ENCODE peak calls at places on chromosomes 7 and 10, in ten cellular contexts. T is spleen, K is heart left ventricle, H is esophagus squamous epithelium, L is right lobe of liver, Z is A549, C is stomach, Q is IMR-90, X is gastrocnemius medialis, Y is endothelial cell of umbilical vein. I is an unnamed sample.

GRCh38 chr7:105656922-105657521 is 75.7 kb upstream of the EFCAB10 start:
- DNase-seq in T (no peak), K (no peak), H (no peak), L (no peak), Z (peak), C (peak), Q (no peak), X (no peak), Y (peak), I (peak)

GRCh38 chr7:43390601-43391000 is 192.3 kb upstream of the STK17A start:
- DNase-seq in T (no peak), K (no peak), H (no peak), L (no peak), Z (no peak), C (no peak), Q (no peak), X (no peak), Y (no peak), I (no peak)

GRCh38 chr7:105653441-105654005 is 72.2 kb upstream of the EFCAB10 start:
- DNase-seq in T (no peak), K (no peak), H (no peak), L (no peak), Z (no peak), C (peak), Q (no peak), X (no peak), Y (no peak), I (no peak)

GRCh38 chr7:44378744-44379143 is 53.4 kb upstream of the CAMK2B start:
- DNase-seq in T (no peak), K (no peak), H (no peak), L (no peak), Z (peak), C (no peak), Q (peak), X (no peak), Y (peak), I (no peak)

GRCh38 chr7:90459888-90460287 is 9.6 kb upstream of the PTTG1IP2 start:
- DNase-seq in T (no peak), K (no peak), H (no peak), L (no peak), Z (peak), C (no peak), Q (peak), X (no peak), Y (no peak), I (no peak)

GRCh38 chr10:78778446-78779338 is 290.1 kb upstream of the ZMIZ1 start:
- DNase-seq in T (peak), K (no peak), H (no peak), L (no peak), Z (no peak), C (no peak), Q (no peak), X (no peak), Y (no peak), I (no peak)

GRCh38 chr10:130747359-130747758 is 564.2 kb downstream of the TCERG1L start:
- DNase-seq in T (peak), K (no peak), H (no peak), L (no peak), Z (no peak), C (no peak), Q (no peak), X (no peak), Y (no peak), I (no peak)

GRCh38 chr7:151599401-151600227 is 79.9 kb upstream of the RHEB start:
- DNase-seq in T (no peak), K (no peak), H (no peak), L (no peak), Z (peak), C (no peak), Q (peak), X (no peak), Y (peak), I (peak)

GRCh38 chr7:13851756-13852155 is 137.7 kb downstream of the ETV1 start:
- DNase-seq in T (no peak), K (no peak), H (no peak), L (no peak), Z (no peak), C (no peak), Q (peak), X (no peak), Y (no peak), I (no peak)

GRCh38 chr7:13846386-13846785 is 143.1 kb downstream of the ETV1 start:
- DNase-seq in T (no peak), K (no peak), H (no peak), L (no peak), Z (no peak), C (no peak), Q (no peak), X (no peak), Y (no peak), I (no peak)

GRCh38 chr7:13849528-13849892 is 140.0 kb downstream of the ETV1 start:
- DNase-seq in T (no peak), K (no peak), H (no peak), L (no peak), Z (no peak), C (no peak), Q (no peak), X (no peak), Y (no peak), I (no peak)

GRCh38 chr7:13850185-13850752 is 139.2 kb downstream of the ETV1 start:
- DNase-seq in T (no peak), K (no peak), H (no peak), L (no peak), Z (peak), C (no peak), Q (peak), X (no peak), Y (peak), I (peak)

DNA sequence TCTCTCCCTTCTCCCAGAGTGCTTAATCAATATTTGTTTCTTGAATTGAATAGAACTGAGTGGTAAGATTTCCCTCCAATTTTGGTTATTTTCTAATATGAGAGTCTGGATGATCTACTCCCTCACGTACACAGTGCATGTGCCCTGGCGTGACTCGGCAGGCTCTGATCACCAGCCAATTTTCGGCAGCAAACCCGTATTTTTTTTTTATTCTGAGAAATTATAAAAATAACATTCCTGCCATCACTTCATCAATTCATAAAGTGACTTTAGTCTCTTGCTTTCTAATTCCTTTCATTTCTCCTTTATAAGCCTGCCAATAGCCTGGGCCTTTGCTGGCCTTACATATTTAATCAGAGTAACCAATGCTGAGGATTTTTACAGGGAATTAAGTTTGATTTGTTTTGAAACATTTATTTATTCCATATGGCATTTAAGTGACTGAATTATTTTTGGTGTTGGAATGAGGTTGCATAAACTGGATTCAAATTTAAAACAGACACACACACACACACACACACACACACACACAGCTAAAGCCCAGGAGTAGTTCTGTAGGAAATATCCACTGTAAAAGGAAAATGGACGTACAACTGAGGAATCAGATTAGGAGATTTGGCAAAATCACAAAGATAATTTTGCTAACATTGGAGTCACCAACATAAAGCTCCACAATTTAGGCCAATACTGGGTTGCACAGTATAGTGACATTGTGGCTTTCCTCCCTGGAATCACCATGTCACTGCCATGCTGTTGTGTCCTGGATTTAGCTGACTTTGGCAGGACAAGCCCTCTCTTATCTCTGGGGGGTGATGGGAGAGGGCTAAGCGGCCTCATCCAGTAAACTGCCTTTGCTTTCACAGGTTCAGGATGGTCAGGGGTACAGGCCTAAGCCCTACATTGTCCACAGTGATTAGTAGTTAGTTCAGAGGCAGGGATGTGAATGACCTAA is 140.6 kb downstream of the ETV1 start:
- DNase-seq in T (no peak), K (no peak), H (no peak), L (no peak), Z (no peak), C (no peak), Q (peak), X (no peak), Y (no peak), I (no peak)
- H3K27ac ChIP-seq in T (no peak), K (no peak), H (no peak), L (no peak), Z (no peak), C (no peak), Q (peak), X (no peak), Y (peak), I (peak)

DNA sequence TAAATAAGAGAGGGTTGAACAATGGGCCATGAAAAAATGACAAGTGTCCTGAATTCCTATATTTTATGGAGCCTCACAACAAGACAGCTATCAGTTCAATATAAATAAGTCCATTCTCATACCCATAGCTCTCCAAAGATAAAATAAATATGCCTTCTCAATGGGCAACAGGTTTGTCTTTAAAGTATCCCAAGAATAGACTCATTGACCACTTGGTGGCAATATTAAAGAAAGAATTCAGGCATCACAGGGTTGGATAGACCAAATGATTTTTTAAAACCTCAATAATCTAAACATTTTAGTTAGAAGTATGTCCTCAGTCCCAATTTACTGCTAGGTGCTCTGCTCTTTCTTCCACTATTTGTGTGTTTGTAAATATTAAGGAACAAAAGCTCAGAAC is 165.1 kb upstream of the WNT16 start:
- DNase-seq in T (no peak), K (no peak), H (no peak), L (no peak), Z (no peak), C (no peak), Q (no peak), X (no peak), Y (no peak), I (no peak)
- TF ChIP-seq POLR2A in T (no peak), K (no peak), H (no peak), L (no peak), Z (no peak), C (no peak), Q (no peak), X (no peak), Y (no peak), I (no peak)

DNA sequence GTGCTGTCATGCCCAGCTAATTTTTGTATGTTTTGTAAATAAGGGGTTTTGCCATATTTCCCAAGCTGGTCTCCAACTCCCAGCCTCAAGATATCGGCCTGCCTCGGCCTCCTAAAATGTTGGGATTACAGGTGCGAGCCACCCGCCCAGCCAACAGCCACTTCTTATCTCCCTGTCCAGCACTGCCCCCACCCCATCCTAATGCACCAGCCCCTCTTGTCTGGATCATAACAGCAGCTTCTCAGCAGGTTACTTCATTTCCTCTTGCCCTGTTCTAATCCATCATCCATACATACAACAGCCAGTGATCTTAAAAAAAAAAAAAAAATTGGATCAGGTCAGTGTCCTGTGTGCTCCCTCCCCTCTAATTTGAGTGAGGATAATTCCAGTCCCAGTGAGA is 12.8 kb upstream of the FRAT2 start:
- DNase-seq in T (no peak), K (no peak), H (no peak), L (no peak), Z (no peak), C (no peak), Q (no peak), X (no peak), Y (no peak), I (no peak)
- H3K27ac ChIP-seq in T (no peak), K (no peak), H (no peak), L (no peak), Z (no peak), C (no peak), Q (no peak), X (no peak), Y (no peak), I (no peak)

DNA sequence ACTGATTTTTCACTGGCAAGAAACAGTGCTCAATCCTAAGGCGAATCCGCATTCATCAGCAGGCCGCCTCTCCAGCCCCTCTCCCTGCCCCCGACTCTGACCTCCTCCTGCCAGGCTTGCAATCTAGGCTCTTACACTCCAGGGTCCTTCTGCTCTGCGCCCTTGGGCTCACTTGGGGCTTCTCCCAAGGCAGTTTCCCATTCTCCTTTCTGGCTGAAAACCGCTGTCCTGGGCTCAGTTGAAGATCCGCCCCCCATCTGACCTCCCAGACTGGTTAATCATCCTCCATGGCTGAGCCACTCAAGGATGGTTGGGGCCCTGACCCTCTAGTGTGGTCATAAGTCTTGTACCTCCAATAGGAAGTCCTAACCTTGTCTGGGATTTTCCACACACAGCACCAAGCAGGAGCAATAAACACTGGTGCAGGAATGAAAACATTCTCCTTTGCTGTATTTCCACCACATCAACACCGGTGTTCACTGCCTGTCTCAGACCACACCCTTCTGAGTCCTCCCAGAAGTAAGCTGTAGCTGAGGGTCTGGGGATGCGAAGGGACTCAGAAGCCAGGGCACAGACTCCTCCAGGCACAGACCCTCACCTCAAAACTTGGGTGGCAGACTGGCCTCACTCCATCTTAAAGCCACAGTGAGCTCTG is 42.4 kb downstream of the TNS3 start:
- DNase-seq in T (peak), K (no peak), H (no peak), L (no peak), Z (peak), C (no peak), Q (peak), X (no peak), Y (no peak), I (no peak)
- TF ChIP-seq POLR2A in T (no peak), K (no peak), H (no peak), L (no peak), Z (no peak), C (no peak), Q (no peak), X (no peak), Y (no peak), I (no peak)

DNA sequence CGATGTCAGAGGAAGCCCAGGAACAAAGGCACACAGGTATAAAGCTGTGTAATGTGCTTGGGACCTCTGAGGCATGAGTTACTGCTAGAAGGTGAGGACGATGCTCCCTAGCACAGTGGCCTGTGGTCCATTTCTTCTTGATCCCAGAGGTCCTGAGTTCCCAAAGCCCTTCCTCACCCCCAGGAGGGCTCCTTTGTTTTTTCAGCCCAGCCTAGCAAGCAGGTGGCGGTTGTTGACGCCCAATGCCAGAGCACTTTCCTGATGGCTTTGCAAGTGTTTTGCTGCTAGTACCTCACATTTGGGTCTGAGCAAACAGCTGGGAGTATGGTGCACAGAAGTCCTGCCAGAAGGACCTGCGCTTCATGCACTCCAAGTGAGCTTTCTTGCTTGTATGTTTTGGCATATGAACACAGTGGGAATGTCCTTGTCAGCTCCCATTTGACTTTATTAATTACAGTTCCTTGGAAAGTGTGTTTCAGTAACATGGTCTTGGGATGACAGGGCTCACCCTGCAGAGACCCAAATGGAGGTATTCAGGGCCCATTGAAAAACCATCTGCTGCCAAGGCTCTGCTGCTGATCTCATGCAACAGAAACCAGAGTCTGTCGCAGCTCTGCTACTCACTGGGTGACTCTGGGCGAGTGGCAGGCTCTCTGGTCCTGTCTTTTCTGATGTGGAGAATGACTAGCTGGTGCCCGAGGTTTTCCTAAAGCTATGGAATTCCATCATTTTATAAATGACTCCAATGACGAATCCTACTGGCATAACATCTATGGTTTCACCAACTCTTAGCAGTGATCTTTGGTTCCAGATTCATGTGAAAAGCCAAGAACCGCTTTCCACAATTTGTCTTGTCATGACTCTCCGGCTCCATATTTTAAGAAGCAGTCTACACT is 134.9 kb downstream of the ARID5B start:
- DNase-seq in T (no peak), K (no peak), H (no peak), L (no peak), Z (no peak), C (no peak), Q (no peak), X (no peak), Y (no peak), I (no peak)
- H3K27ac ChIP-seq in T (peak), K (no peak), H (peak), L (no peak), Z (no peak), C (no peak), Q (peak), X (no peak), Y (no peak), I (peak)

DNA sequence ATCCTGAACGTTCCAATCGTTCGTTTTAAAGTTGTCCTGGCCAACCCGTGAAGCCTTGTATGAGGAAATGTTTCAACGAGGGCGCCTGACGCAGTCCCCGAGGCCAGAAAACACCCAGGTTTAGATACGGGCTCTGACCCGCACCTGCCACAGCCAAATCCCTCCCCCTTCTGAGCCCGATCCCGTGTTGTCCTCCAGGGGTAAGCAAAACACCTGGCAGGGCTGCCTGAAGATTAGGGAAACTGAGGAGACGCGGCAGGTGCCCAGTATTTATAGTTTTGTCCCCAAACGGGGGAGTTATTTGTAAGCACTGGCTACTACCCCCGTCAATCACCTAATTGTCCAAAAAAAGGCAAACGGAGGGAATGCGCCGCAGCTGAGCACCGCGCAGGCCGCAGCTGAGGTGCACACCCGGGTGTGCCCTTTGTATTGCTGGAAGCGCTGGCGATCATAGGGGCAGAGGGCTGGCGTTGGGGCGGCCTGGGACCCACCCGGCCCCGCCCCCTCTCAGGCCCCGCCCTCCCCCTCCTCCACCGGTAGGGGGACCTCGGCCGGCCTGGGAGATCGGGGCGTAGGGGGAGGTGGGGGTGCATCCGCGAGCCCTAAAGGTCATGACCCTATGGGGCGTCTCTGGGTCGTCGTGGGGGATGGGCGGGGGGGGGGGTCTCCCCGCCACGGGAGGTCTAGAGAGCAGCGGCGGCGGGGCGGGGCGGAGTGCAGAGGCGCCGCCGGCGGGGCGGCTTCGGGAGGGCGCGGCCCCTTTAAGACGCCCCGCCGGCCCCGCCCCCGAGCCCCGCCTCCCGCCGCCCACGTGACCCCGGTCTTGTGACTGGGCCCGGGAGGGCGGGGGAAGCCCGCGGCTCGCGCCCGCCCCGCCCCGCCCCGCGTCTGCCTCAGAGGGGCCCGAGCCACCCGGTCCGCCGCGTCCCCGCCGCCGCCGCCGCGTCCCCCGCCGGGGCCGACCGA is at the start of gene BRI3:
- DNase-seq in T (peak), K (peak), H (peak), L (peak), Z (peak), C (peak), Q (peak), X (peak), Y (peak), I (peak)
- TF ChIP-seq POLR2A in T (peak), K (peak), H (peak), L (peak), Z (peak), C (no peak), Q (peak), X (peak), Y (peak), I (peak)

GRCh38 chr7:148262721-148263229 is 327.8 kb upstream of the C7orf33 start:
- DNase-seq in T (peak), K (peak), H (no peak), L (peak), Z (peak), C (peak), Q (peak), X (peak), Y (peak), I (peak)
- H3K27ac ChIP-seq in T (no peak), K (no peak), H (no peak), L (no peak), Z (no peak), C (no peak), Q (no peak), X (no peak), Y (no peak), I (no peak)

GRCh38 chr10:80408198-80409085 is at the start of gene PRXL2A:
- DNase-seq in T (peak), K (peak), H (no peak), L (peak), Z (peak), C (peak), Q (no peak), X (peak), Y (peak), I (peak)
- TF ChIP-seq POLR2A in T (no peak), K (peak), H (peak), L (peak), Z (peak), C (no peak), Q (no peak), X (peak), Y (peak), I (peak)

DNA sequence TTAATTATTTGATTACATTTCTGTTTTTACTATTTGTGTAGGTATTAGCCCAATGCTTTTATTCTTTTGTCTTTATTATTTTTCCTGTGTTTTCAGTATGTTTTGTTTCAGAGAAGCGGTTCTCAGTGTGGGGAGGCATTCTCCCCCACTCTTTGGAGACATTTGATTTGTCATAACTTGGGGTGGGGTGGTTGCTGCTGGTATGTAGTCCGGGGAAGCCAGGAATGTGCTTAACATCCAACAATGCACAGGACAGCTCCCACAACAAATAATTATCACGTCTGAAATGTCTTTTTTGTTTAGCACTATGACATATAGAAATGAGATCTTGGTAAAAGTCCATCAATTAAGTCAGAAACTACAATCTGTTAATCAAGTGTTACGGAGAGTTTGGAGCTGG is 113.5 kb downstream of the LRMDA start:
- DNase-seq in T (no peak), K (no peak), H (no peak), L (no peak), Z (no peak), C (no peak), Q (no peak), X (no peak), Y (no peak), I (no peak)
- H3K27ac ChIP-seq in T (no peak), K (no peak), H (no peak), L (no peak), Z (no peak), C (no peak), Q (no peak), X (no peak), Y (no peak), I (no peak)